ENCODE peak calls at places on chromosomes 4 and X, in seven cellular contexts. Z is A549, W is HCT116, O is tibial nerve, V is body of pancreas, T is stomach, C is Peyer's patch. U is an unnamed sample.

GRCh38 chr4:76105652-76106051 is 31.1 kb downstream of the ART3 start:
- DNase-seq in Z (no peak), W (no peak), O (no peak), V (no peak), T (no peak), C (no peak), U (no peak)

GRCh38 chr4:77156912-77157858 is at the start of gene CCNG2:
- DNase-seq in Z (peak), W (no peak), O (peak), V (peak), T (peak), C (peak), U (peak)

GRCh38 chrX:153771261-153771681 is 7.2 kb downstream of the PLXNB3 start:
- DNase-seq in Z (no peak), W (no peak), O (no peak), V (no peak), T (no peak), C (no peak), U (no peak)

GRCh38 chrX:12567857-12568256 is 223.4 kb upstream of the PRPS2 start:
- DNase-seq in Z (peak), W (no peak), O (no peak), V (no peak), T (no peak), C (no peak), U (no peak)

GRCh38 chrX:106177106-106177981 is 9.2 kb downstream of the PWWP3B start:
- DNase-seq in Z (no peak), W (no peak), O (peak), V (peak), T (no peak), C (no peak), U (no peak)

GRCh38 chr4:78121338-78121904 is 64.3 kb downstream of the FRAS1 start:
- DNase-seq in Z (no peak), W (no peak), O (no peak), V (no peak), T (no peak), C (no peak), U (no peak)

GRCh38 chr4:122854860-122855259 is 28.2 kb downstream of the FGF2 start:
- DNase-seq in Z (no peak), W (no peak), O (no peak), V (no peak), T (no peak), C (no peak), U (no peak)

GRCh38 chr4:118941149-118941548 is 52.5 kb downstream of the SYNPO2 start:
- DNase-seq in Z (no peak), W (no peak), O (peak), V (peak), T (no peak), C (no peak), U (no peak)

GRCh38 chr4:19689511-19689910 is 562.2 kb upstream of the SLIT2 start:
- DNase-seq in Z (no peak), W (no peak), O (no peak), V (no peak), T (no peak), C (no peak), U (no peak)

GRCh38 chrX:18561020-18561419 is 110.9 kb downstream of the RS1 start:
- DNase-seq in Z (no peak), W (no peak), O (no peak), V (no peak), T (no peak), C (no peak), U (no peak)

GRCh38 chr4:150540536-150540935 is 41.4 kb upstream of the MAB21L2 start:
- DNase-seq in Z (no peak), W (no peak), O (no peak), V (no peak), T (no peak), C (no peak), U (no peak)
- H3K27ac ChIP-seq in Z (no peak), W (no peak), O (no peak), V (no peak), T (no peak), C (no peak), U (no peak)

DNA sequence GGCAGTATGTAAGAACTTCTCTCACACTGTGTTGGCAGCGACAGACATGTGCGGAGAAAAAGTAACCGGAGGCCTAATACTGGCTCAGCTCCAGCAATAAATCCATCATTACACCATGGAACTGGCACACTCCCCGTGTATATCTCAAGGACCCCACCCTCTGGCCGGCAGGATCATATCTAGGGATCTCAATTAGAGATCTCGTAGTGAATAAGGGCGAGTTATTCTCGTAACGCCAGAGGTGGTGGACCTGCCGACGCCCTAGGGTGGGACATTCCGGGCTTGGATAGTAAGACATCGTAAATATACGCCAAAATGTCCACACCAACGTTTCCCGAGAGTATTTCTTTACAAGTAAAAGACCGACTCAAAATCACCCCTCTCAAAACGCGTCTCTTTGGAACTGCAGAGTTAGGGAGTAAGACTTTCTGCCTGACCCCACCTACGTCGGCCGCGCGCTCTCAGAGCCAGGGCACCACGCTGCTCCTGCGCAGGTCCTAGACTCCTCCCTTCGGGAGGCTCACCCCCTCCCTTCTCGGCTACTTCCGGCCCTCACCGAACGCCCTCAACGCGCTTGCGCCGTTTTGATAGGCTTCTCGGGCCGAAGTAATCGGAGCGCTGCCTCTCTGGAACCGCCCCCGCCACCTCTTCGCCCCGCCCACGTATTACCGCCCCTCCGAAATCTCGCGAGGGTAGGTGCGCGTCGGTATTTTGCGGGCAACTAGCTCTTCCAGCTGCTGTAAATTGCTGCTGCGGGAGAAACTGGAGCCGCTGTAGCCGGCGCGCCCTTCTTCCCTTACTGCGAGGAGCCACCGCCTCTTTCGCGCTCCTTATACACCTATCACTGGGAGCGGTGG is at the start of gene WDR44:
- DNase-seq in Z (peak), W (peak), O (peak), V (peak), T (peak), C (peak), U (peak)
- TF ChIP-seq POLR2A in Z (peak), W (no peak), O (peak), V (peak), T (peak), C (peak), U (peak)

DNA sequence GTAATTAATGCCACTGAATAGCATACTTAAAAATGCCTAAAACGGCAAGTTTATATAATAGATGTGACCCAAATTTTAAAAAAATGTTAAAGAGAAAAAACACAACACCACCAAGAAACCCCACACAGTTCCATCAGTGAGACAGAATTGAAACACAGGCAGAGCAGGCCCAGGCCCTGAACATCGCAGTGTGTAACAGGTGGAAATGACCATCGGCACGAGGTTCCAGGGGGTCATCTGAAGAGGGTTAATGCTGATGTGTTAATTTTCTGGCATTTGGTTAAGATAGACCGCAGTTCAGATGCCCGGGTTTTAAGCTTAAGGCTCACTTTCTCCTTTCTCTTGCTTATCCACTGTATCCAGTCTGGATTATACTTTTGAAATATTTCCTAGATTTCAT is 66.8 kb downstream of the ANAPC4 start:
- DNase-seq in Z (no peak), W (no peak), O (no peak), V (no peak), T (no peak), C (no peak), U (no peak)
- H3K27ac ChIP-seq in Z (no peak), W (no peak), O (no peak), V (no peak), T (no peak), C (no peak), U (no peak)

GRCh38 chrX:2801223-2801622 is 27.5 kb upstream of the GYG2 start:
- DNase-seq in Z (no peak), W (no peak), O (no peak), V (no peak), T (no peak), C (no peak), U (no peak)
- TF ChIP-seq POLR2A in Z (no peak), W (no peak), O (no peak), V (no peak), T (no peak), C (no peak), U (no peak)

DNA sequence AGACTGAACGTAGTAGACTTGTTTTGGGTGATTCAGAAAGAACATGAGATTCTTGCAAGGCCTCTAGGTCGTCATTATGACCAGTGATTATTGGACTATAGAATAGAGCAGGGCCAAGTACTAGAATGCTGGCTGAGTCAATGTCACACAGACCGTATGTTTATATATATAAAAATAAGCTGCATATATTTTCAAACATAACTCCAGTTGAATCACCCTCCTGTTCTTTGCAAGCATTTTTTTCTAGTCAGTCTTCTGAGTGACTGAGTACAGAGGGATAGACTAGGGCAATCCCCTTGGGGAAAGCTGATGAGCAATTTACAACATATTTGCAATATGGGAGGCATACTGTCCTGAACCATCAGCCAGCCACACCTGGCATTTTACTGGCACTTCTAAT is 48.4 kb upstream of the PRPS1 start:
- DNase-seq in Z (no peak), W (no peak), O (no peak), V (no peak), T (no peak), C (no peak), U (no peak)
- H3K27ac ChIP-seq in Z (no peak), W (no peak), O (no peak), V (no peak), T (no peak), C (no peak), U (no peak)

DNA sequence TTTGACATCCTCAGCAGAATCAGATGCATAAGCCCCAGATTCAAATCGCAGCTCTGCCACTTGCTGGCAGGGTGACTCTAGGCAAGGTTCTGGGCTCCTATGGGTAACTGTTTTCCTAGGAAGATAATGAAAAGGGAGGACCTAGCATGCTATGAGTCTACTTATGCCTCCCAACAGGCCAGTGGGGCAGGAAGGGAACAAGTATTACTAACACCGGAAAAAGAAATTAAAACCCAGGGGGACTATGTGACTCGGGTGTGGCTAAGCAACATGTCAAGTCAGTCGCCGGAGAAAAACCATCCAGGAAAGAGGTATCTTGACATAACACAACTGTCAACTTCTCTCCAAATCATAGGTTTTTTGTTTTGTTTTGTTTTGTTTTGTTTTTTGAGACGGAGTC is 45.6 kb upstream of the RBPJ start:
- DNase-seq in Z (no peak), W (no peak), O (no peak), V (no peak), T (no peak), C (no peak), U (no peak)
- TF ChIP-seq POLR2A in Z (no peak), W (no peak), O (no peak), V (no peak), T (no peak), C (no peak), U (no peak)

GRCh38 chrX:96703379-96703778 is 18.7 kb downstream of the DIAPH2 start:
- DNase-seq in Z (no peak), W (no peak), O (no peak), V (no peak), T (no peak), C (no peak), U (no peak)

GRCh38 chrX:96707829-96708228 is 23.2 kb downstream of the DIAPH2 start:
- DNase-seq in Z (no peak), W (no peak), O (no peak), V (no peak), T (no peak), C (no peak), U (no peak)

GRCh38 chrX:96705905-96706304 is 21.3 kb downstream of the DIAPH2 start:
- DNase-seq in Z (no peak), W (no peak), O (no peak), V (no peak), T (no peak), C (no peak), U (no peak)

GRCh38 chrX:96703816-96704215 is 19.2 kb downstream of the DIAPH2 start:
- DNase-seq in Z (no peak), W (no peak), O (no peak), V (no peak), T (no peak), C (no peak), U (no peak)

GRCh38 chrX:96704661-96705060 is 20.0 kb downstream of the DIAPH2 start:
- DNase-seq in Z (no peak), W (no peak), O (no peak), V (no peak), T (no peak), C (no peak), U (no peak)
- H3K27ac ChIP-seq in Z (no peak), W (no peak), O (no peak), V (no peak), T (no peak), C (no peak), U (no peak)

GRCh38 chr4:6676722-6677558 is 16.7 kb upstream of the S100P start:
- DNase-seq in Z (no peak), W (no peak), O (no peak), V (no peak), T (no peak), C (no peak), U (no peak)
- TF ChIP-seq POLR2A in Z (no peak), W (no peak), O (no peak), V (no peak), T (no peak), C (no peak), U (no peak)

U was measured in vagina.